ENCODE peak calls at places on chromosomes 5 and 9, in five cellular contexts. K is NCI-H1092 treated with DMSO at 0.1 percent for 48 hours; Z is IMR-90; N is activated CD8-positive, alpha-beta memory T cell treated with anti-CD3 and anti-CD28 coated beads for 1 hour; W is K562. S is an unnamed sample.

GRCh38 chr5:172886974-172887491 is 53.0 kb downstream of the ERGIC1 start:
- DNase-seq in K (no peak), W (no peak), Z (peak), N (no peak), S (peak)

GRCh38 chr5:17898766-17899165 is 264.5 kb downstream of the TAF11L14 start:
- DNase-seq in Z (no peak), N (no peak), K (no peak), W (no peak), S (no peak)

GRCh38 chr5:141493500-141494422 is 4.9 kb downstream of the PCDHGC5 start:
- DNase-seq in W (no peak), K (no peak), Z (peak), N (no peak), S (no peak)

GRCh38 chr9:20351715-20352114 is 270.6 kb downstream of the MLLT3 start:
- DNase-seq in W (no peak), N (no peak), Z (no peak), K (no peak), S (no peak)

GRCh38 chr9:93297659-93298497 is 113.9 kb downstream of the WNK2 start:
- DNase-seq in N (no peak), K (peak), W (no peak), Z (no peak), S (no peak)

GRCh38 chr5:10460252-10460906 is 18.7 kb downstream of the ROPN1L start:
- DNase-seq in K (no peak), Z (no peak), W (no peak), N (no peak), S (no peak)

GRCh38 chr5:141734501-141735231 is 52.6 kb upstream of the ARAP3 start:
- DNase-seq in Z (peak), K (peak), W (peak), N (no peak), S (peak)

GRCh38 chr9:124555043-124555442 is 47.8 kb upstream of the NR5A1 start:
- DNase-seq in N (no peak), W (no peak), K (no peak), Z (no peak), S (no peak)

GRCh38 chr5:14930486-14930885 is 58.9 kb upstream of the ANKH start:
- DNase-seq in W (no peak), Z (peak), K (no peak), N (no peak), S (no peak)

GRCh38 chr5:122152266-122152900 is 23.0 kb downstream of the ZNF474 start:
- DNase-seq in Z (no peak), W (no peak), K (no peak), N (no peak), S (no peak)

GRCh38 chr5:171757853-171758535 is 27.6 kb upstream of the SMIM23 start:
- DNase-seq in Z (peak), K (no peak), W (no peak), N (no peak), S (peak)

GRCh38 chr5:138922494-138922893 is 47.4 kb upstream of the LRRTM2 start:
- DNase-seq in N (no peak), Z (no peak), K (no peak), W (no peak), S (no peak)

GRCh38 chr9:81002242-81002641 is 687.1 kb downstream of the TLE1 start:
- DNase-seq in W (no peak), N (no peak), Z (no peak), K (no peak), S (no peak)

GRCh38 chr5:180034564-180034963 is 37.0 kb downstream of the RNF130 start:
- DNase-seq in Z (peak), W (no peak), K (no peak), N (no peak), S (peak)